ENCODE peak calls at places on chromosomes 2 and 18, in four cellular contexts. W is SJSA1, D is heart right ventricle, Y is aorta. T is an unnamed sample.

GRCh38 chr18:72700961-72701710 is 157.0 kb upstream of the CBLN2 start:
- DNase-seq in W (no peak), Y (no peak), D (no peak), T (no peak)

GRCh38 chr2:12932192-12932591 is 215.5 kb downstream of the TRIB2 start:
- DNase-seq in W (no peak), D (no peak), Y (no peak), T (no peak)

GRCh38 chr2:134202361-134202760 is 51.5 kb upstream of the MGAT5 start:
- DNase-seq in D (no peak), W (no peak), Y (no peak), T (no peak)

GRCh38 chr18:9951022-9951859 is 37.4 kb downstream of the VAPA start:
- DNase-seq in D (no peak), W (peak; percentile 50), Y (no peak), T (no peak)

GRCh38 chr18:61605376-61606067 is 272.3 kb downstream of the CDH20 start:
- DNase-seq in D (no peak), Y (no peak), W (no peak), T (no peak)

GRCh38 chr18:46768166-46768921 is 11.5 kb upstream of the ST8SIA5 start:
- DNase-seq in D (peak; percentile 36), Y (no peak), W (no peak), T (peak; percentile 74)

GRCh38 chr2:42040643-42041277 is 7.1 kb upstream of the PKDCC start:
- DNase-seq in D (no peak), W (no peak), Y (no peak), T (no peak)

GRCh38 chr2:206079699-206080465 is 6.1 kb downstream of the INO80D start:
- DNase-seq in W (no peak), Y (no peak), D (no peak), T (no peak)

DNA sequence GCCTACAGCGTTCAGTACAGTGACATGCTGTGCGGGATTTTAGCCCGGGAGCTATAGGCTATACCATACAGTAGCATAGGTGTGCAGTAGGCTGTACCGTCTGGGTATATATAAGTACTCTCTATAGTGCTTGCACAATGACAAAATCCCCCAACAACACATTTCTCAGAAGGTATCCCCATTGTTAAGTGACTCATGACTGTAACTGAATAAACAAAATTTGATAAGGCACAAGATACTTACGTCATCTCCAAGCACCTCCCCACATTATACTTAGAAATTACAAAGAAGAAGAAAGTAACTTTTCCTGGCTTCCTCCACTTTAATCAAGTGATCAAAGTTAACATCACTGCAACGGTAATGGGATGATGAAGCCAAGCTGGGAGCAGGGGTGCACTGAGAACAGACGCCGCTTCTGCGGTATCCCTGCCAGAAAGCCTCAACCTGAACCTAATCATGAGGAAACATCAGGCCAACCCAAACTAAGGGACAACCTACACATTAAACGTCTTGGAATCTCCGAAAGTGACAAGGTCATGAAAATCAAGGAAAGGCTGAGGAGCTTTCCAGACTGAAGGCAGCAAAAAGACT is 9.6 kb downstream of the TNS1 start:
- DNase-seq in W (peak; percentile 55), D (no peak), Y (no peak), T (no peak)
- H3K4me1 ChIP-seq in W (peaks cover 63% of the 10 kb centered on the region), D (peaks cover 47% of the 10 kb centered on the region), Y (peaks cover 2% of the 10 kb centered on the region), T (peaks cover 3% of the 10 kb centered on the region)

GRCh38 chr2:172101008-172101706 is 1.5 kb downstream of the DLX2 start:
- DNase-seq in Y (no peak), W (no peak), D (no peak), T (no peak)
- H3K27me3 ChIP-seq in Y (no peaks in the 10 kb centered on the region), W (no peaks in the 10 kb centered on the region), D (peaks cover 100% of the 10 kb centered on the region), T (no peaks in the 10 kb centered on the region)

GRCh38 chr2:201966691-201967388 is 66.8 kb upstream of the FZD7 start:
- DNase-seq in Y (no peak), W (no peak), D (no peak), T (no peak)
- H3K4me1 ChIP-seq in Y (no peaks in the 10 kb centered on the region), W (peaks cover 16% of the 10 kb centered on the region), D (no peaks in the 10 kb centered on the region), T (no peaks in the 10 kb centered on the region)

GRCh38 chr2:218999021-218999880 is 6.0 kb upstream of the CRYBA2 start:
- DNase-seq in Y (no peak), D (no peak), W (no peak), T (no peak)

GRCh38 chr2:218995972-218996644 is 2.9 kb upstream of the CRYBA2 start:
- DNase-seq in W (peak; percentile 71), D (peak; percentile 84), Y (peak; percentile 87), T (peak; percentile 93)

GRCh38 chr2:218998414-218999002 is 5.3 kb upstream of the CRYBA2 start:
- DNase-seq in D (no peak), Y (no peak), W (no peak), T (no peak)

GRCh38 chr2:218996937-218997336 is 3.7 kb upstream of the CRYBA2 start:
- DNase-seq in D (no peak), Y (no peak), W (no peak), T (no peak)

DNA sequence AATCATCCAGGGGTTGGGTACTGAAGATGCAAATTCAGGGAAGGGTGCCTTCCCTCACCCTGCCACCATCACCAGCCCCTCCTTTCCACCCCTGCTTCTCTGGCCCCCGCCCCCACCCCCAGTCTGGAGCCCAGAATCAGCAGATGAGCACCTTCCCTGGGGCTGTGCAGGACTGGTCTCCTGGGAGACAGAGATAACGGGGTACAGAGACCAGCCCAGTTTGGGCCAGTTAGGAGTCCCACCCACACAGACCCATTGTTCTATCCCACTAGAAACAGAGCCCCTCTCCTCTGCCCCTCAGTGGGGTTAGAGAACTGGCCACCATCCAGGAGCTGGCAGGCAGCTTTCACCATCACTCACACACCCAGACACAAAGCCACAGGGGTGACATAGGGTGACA is 4.5 kb upstream of the CRYBA2 start:
- DNase-seq in Y (no peak), W (no peak), D (no peak), T (no peak)
- H3K27me3 ChIP-seq in Y (no peaks in the 10 kb centered on the region), W (peaks cover 79% of the 10 kb centered on the region), D (peaks cover 76% of the 10 kb centered on the region), T (no peaks in the 10 kb centered on the region)

DNA sequence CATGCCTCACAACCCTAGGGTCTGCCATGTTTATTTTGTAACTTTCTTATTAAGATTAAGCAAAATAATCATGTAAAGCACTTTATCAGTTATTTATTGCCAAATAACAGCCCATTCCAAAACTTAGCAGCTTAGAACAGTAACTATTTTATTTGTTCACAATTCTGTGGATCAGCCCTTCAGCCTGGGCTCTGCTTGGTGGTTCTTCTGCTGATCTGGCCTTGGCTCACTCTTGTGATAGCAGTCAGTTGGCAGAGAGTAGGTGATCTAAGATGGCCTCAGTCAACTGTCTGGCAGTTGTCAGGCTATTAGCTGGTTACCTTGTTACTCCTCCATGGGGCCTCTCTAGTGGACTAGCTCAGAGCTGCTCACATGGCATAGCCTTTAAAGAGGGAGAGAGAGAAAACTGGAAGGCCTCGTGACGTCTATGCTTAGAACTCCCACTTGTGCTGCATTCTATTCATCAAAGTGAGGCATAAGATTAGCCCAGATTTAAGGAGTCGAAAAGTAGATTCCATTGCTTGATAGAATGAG is 54.3 kb downstream of the PLCL1 start:
- DNase-seq in D (no peak), Y (no peak), W (no peak), T (no peak)
- H3K4me1 ChIP-seq in D (peaks cover 6% of the 10 kb centered on the region), Y (no peaks in the 10 kb centered on the region), W (no peaks in the 10 kb centered on the region), T (no peaks in the 10 kb centered on the region)

DNA sequence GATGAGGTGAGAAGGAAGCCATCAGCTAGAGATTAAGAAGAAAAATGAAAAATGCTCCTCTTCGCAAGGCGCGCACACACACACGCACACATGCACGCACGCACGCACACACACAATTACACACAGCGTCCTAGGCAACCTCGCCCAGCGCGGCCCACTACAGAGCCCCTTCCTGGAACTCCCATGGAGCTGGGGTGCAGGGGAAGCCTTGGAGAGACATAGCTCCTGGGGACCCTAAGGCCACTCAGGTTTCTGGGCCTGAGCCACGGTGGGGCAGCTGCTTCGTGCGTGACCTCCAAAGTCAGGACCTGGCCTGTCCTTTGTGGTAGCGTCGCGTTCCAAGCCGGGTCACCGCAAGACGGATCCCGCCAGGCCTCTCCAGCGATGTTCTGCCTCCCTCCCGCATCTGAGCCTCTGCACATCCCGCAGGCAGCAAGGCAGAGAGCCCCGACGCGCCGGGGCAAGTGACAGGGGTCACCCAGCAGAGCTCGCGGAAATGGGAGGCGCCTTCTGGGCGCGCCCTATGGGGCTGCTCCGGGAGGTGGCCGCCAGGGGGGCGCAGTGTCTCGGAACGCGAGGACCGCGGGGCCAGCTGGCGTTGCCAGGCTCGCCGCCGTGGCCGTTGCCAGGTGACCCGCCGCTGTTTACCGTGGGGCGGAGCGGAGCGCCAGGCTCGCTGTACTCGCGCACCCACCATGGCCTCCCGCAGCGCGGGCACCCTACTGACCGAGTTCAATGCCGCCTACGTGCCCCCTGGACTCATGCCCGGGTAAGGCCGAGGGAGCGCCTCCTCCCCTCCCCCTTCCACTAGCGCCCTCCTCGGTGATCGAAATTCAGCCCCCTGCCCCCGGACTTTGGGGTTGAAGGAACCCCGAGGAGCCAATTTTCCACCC is 79.0 kb downstream of the CIB4 start:
- DNase-seq in W (peak; percentile 10), Y (peak; percentile 64), D (peak; percentile 67), T (peak; percentile 66)
- H3K27me3 ChIP-seq in W (peaks cover 70% of the 10 kb centered on the region), Y (no peaks in the 10 kb centered on the region), D (peaks cover 42% of the 10 kb centered on the region), T (no peaks in the 10 kb centered on the region)

DNA sequence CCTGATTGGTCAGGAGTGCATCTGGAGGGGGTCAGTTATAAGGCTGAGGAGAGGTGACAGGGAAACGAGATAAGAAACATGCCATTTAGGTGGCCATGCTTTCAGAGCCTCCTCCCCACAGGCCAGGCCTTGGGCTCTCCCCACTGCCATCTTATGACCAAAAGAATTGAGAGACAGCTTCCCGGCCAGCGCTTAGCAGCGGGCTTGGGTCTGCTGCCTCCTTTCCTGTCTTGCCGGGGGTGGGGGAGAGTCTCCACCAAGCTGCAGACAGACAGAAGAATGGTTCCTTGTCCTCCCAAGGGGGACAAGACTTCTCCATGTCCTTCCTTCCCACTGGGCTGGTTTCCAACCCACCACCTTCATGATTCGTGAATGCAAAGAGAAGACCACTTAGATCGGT is 171.3 kb downstream of the SMAD7 start:
- DNase-seq in W (no peak), Y (no peak), D (no peak), T (peak; percentile 67)
- H3K4me1 ChIP-seq in W (peaks cover 31% of the 10 kb centered on the region), Y (no peaks in the 10 kb centered on the region), D (peaks cover 70% of the 10 kb centered on the region), T (peaks cover 52% of the 10 kb centered on the region)

GRCh38 chr18:79395761-79396404 is at the start of gene NFATC1:
- DNase-seq in Y (peak; percentile 91), W (peak; percentile 43), D (peak; percentile 86), T (peak; percentile 92)
- H3K27me3 ChIP-seq in Y (no peaks in the 10 kb centered on the region), W (no peaks in the 10 kb centered on the region), D (no peaks in the 10 kb centered on the region), T (no peaks in the 10 kb centered on the region)

T was measured in right cardiac atrium.